ENCODE peak calls at places on chromosomes 13 and 19, in eight cellular contexts. V, S, E, H, O, I, J and R are unnamed samples.

GRCh38 chr13:20553309-20553708 is 13.6 kb upstream of the IFT88 start:
- DNase-seq in V (peak), S (no peak), E (no peak), H (no peak), O (no peak), I (no peak), J (no peak), R (no peak)

GRCh38 chr19:32176591-32176990 is 168.8 kb upstream of the ZNF507 start:
- DNase-seq in V (no peak), S (no peak), E (no peak), H (no peak), O (no peak), I (no peak), J (no peak), R (no peak)

GRCh38 chr13:24899601-24900000 is 135.6 kb downstream of the RNF17 start:
- DNase-seq in V (no peak), S (no peak), E (no peak), H (no peak), O (no peak), I (no peak), J (no peak), R (no peak)

GRCh38 chr19:47157455-47158321 is 27.1 kb downstream of the SAE1 start:
- DNase-seq in V (peak), S (peak), E (no peak), H (no peak), O (no peak), I (peak), J (peak), R (peak)

GRCh38 chr19:2503521-2504109 is 27.7 kb downstream of the GADD45B start:
- DNase-seq in V (peak), S (no peak), E (no peak), H (no peak), O (peak), I (no peak), J (no peak), R (no peak)

GRCh38 chr13:34303346-34303745 is 485.4 kb downstream of the RFC3 start:
- DNase-seq in V (peak), S (no peak), E (no peak), H (no peak), O (peak), I (peak), J (no peak), R (no peak)

GRCh38 chr19:12986726-12987125 is 8.5 kb upstream of the NFIX start:
- DNase-seq in V (no peak), S (no peak), E (no peak), H (no peak), O (no peak), I (no peak), J (no peak), R (no peak)

GRCh38 chr19:30425885-30426838 is 54.0 kb downstream of the ZNF536 start:
- DNase-seq in V (no peak), S (no peak), E (no peak), H (no peak), O (no peak), I (no peak), J (no peak), R (no peak)

GRCh38 chr13:66415444-66415843 is 814.7 kb downstream of the PCDH9 start:
- DNase-seq in V (no peak), S (no peak), E (no peak), H (no peak), O (no peak), I (no peak), J (no peak), R (no peak)

GRCh38 chr13:74570834-74571233 is 436.6 kb upstream of the KLF12 start:
- DNase-seq in V (no peak), S (peak), E (no peak), H (no peak), O (no peak), I (no peak), J (no peak), R (no peak)

DNA sequence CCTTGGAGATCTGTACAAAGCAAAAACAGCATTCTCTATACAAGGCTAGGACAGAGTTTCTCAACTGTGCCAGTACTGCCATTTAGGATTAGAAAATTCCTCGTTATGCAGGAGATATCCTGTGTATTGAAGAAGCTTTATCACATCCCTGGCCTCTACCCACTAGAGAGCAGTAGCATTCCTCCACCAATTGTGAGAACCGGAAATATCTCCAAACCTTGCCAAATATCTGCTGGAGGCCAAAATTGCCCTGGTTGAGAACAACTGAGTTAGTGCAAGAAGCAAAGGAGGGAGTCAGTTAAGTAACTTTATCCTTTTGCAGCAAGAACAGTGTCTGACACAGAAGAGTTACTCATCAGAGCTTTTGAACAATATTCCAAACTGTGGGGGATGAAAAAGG is 16.2 kb upstream of the FREM2 start:
- DNase-seq in V (no peak), S (no peak), E (no peak), H (no peak), O (no peak), I (no peak), J (no peak), R (no peak)
- TF ChIP-seq CTCF in V (no peak), S (no peak), E (peak), H (no peak), O (peak), I (no peak), J (no peak), R (peak)

DNA sequence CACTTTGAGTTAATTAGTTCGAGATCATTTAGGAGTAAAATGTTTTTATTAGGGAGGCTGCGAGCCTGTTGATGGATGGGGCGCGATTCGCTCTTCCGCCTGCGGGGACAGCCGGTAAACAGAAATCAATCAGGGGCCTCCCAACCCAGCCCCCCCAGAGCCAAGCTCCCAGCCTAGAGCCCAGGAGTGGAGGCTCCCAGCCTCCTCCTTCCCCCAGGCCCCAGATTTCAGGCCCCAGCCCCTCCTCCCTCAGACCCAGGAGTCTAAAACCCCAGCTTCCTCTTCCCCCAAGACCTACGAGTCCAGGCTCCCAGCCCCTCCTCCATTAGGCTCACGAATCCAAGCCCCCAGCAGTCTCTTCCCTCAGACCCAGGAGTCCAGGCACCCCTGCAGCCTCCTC is 9.7 kb upstream of the ERFL start:
- DNase-seq in V (no peak), S (no peak), E (no peak), H (no peak), O (no peak), I (no peak), J (no peak), R (no peak)
- H3K4me3 ChIP-seq in V (no peak), S (no peak), E (no peak), H (no peak), O (no peak), I (no peak), J (no peak), R (no peak)

DNA sequence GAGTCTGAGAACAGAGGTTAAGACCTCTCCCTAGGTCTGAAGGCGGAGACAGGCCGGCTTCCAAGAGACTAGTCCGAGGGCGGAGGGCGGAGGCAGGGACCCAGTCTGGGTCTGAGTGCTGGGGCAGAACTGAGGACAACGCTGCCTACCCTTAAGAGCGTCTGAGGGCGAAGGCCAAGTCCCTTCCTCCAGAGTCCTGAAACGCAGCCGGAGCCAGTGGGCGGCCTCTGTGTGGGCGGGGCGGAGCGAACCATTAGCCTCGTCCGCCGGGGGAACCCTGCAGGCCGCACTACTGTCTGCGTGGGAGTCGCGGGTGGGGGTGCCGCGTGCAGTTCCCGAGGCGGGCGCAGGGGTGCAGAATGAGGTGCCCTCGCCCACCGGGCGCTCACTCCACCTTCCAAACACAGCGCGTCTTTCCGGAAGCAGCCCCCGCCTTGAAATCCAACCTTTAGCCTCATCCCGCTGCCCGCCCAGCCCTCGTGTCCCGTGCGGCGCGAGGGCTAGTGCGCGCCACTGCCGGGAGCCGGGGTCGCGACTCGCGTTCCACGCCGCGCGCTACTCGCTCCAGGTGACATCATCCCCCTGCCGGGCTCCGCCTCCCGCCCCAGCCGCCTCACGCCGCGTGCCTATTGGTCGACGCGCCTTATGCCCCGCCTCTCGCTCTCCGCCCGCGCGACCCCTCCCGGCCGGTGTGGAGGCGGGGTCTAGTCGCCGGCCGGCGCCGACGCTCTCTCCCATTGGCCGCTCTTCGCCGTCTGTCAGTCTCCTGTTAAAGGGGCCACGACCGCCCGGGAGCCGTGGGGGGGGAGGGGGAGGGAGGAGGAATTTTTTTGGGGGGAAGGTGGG is at the start of gene C19orf73:
- DNase-seq in V (peak), S (peak), E (peak), H (peak), O (peak), I (peak), J (peak), R (peak)
- H3K27ac ChIP-seq in V (peak), S (peak), E (peak), H (peak), O (peak), I (peak), J (peak), R (peak)

DNA sequence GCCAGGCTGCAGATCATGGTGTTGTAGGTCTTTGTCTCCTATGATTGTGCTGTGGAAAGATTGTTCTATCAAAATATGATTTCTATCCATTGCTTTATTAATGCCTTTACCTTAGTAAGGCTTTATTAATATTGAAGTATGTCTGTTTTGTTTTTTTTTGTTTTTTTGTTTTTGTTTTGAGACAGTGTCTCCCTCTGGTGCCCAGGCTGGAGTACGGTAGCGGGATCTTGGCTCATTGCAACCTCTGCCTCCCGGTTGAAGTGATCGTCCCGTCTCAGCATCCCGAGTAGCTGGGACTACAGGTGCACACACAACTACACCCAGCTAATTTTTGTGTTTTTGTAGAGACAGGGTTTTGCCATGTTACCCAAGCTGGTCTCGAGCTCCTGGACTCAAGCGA is 7.7 kb downstream of the IRGC start:
- DNase-seq in V (no peak), S (no peak), E (no peak), H (no peak), O (no peak), I (no peak), J (no peak), R (no peak)
- TF ChIP-seq CTCF in V (no peak), S (peak), E (peak), H (no peak), O (peak), I (no peak), J (no peak), R (no peak)

DNA sequence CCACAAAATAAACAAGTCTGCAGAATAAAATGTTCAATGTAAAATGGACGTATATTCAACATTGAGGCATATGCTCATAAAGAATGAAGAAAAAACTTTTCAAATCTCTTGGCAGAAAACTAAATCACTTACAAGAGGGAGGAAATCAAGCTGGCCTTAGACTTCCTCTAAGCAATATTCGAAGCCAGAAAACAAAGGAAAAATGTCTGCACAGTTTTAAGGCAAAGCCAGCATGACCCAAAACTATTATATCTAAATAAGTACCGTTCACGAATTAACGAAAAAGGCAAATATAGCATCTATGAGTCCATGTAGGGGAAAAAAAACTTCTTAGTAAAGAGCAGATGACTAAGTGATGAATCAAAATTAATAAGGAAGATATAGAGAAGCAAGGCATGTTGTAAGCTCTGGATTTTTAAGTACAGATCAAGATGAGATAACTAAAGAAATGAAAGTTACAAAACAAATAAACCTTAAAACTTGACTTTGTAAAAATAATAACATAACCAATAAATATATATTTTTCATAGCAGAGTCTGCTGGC is 101.3 kb downstream of the KCNRG start:
- DNase-seq in V (no peak), S (no peak), E (no peak), H (no peak), O (no peak), I (no peak), J (no peak), R (no peak)
- H3K4me3 ChIP-seq in V (no peak), S (no peak), E (no peak), H (no peak), O (no peak), I (no peak), J (no peak), R (no peak)